ENCODE peak calls at places on chromosomes 16 and 17, in four cellular contexts. B, L, N and A are unnamed samples.

GRCh38 chr16:54402270-54402669 is 115.7 kb upstream of the IRX3 start:
- DNase-seq in B (no peak), L (no peak), N (no peak), A (no peak)

GRCh38 chr16:2963611-2964415 is at the start of gene KREMEN2:
- DNase-seq in B (peak), L (peak), N (peak), A (peak)

GRCh38 chr17:16304832-16305231 is 48.4 kb downstream of the CENPV start:
- DNase-seq in B (peak), L (peak), N (no peak), A (no peak)

GRCh38 chr16:25210758-25211157 is 6.0 kb upstream of the AQP8 start:
- DNase-seq in B (no peak), L (no peak), N (no peak), A (no peak)

GRCh38 chr17:520447-521167 is 168.0 kb upstream of the RPH3AL start:
- DNase-seq in B (no peak), L (no peak), N (no peak), A (no peak)

GRCh38 chr17:37493249-37494027 is 3.7 kb downstream of the DUSP14 start:
- DNase-seq in B (no peak), L (no peak), N (no peak), A (no peak)

GRCh38 chr17:28612936-28613872 is 781 bp downstream of the RSKR start:
- DNase-seq in B (peak), L (peak), N (peak), A (peak)

GRCh38 chr16:12009462-12009861 is 32.9 kb downstream of the SNX29 start:
- DNase-seq in B (no peak), L (no peak), N (no peak), A (no peak)

GRCh38 chr17:75325348-75325747 is 36.1 kb upstream of the SLC25A19 start:
- DNase-seq in B (no peak), L (no peak), N (no peak), A (no peak)

GRCh38 chr16:8926827-8927226 is 36.9 kb downstream of the USP7 start:
- DNase-seq in B (no peak), L (no peak), N (no peak), A (no peak)